ENCODE peak calls at places on chromosomes 6 and 20, in four cellular contexts. One of them, this sample, is unnamed.

GRCh38 chr6:7630792-7631191 is 40.8 kb downstream of the SNRNP48 start:
- DNase-seq in AG09309: no peak
- DNase-seq in AG10803: no peak
- DNase-seq in AG04450: no peak
- DNase-seq in this sample: no peak

GRCh38 chr20:32035398-32035852 is 16.6 kb upstream of the HCK start:
- DNase-seq in AG04450: no peak
- DNase-seq in AG10803: no peak
- DNase-seq in AG09309: no peak
- DNase-seq in this sample: no peak

GRCh38 chr6:76881414-76881813 is 581.9 kb downstream of the HTR1B start:
- DNase-seq in AG09309: no peak
- DNase-seq in AG04450: no peak
- DNase-seq in AG10803: peak
- DNase-seq in this sample: no peak

GRCh38 chr6:135871878-135872277 is 20.4 kb downstream of the PDE7B start:
- DNase-seq in AG04450: no peak
- DNase-seq in AG10803: peak
- DNase-seq in AG09309: no peak
- DNase-seq in this sample: peak

GRCh38 chr20:48795732-48796131 is 32.1 kb downstream of the PREX1 start:
- DNase-seq in AG04450: no peak
- DNase-seq in AG09309: no peak
- DNase-seq in AG10803: peak
- DNase-seq in this sample: no peak

GRCh38 chr6:112571886-112572285 is 224.8 kb downstream of the RFPL4B start:
- DNase-seq in AG10803: peak
- DNase-seq in AG09309: no peak
- DNase-seq in AG04450: peak
- DNase-seq in this sample: no peak

GRCh38 chr6:149480502-149481280 is 4.1 kb downstream of the ZC3H12D start:
- DNase-seq in AG09309: no peak
- DNase-seq in AG10803: no peak
- DNase-seq in AG04450: no peak
- DNase-seq in this sample: no peak

GRCh38 chr6:166046232-166046631 is 121.4 kb downstream of the TBXT start:
- DNase-seq in AG10803: peak
- DNase-seq in AG04450: peak
- DNase-seq in AG09309: no peak
- DNase-seq in this sample: no peak

GRCh38 chr6:14072084-14072483 is 45.5 kb upstream of the CD83 start:
- DNase-seq in AG04450: no peak
- DNase-seq in AG10803: peak
- DNase-seq in AG09309: no peak
- DNase-seq in this sample: no peak

GRCh38 chr6:49541936-49542335 is 8.5 kb upstream of the C6orf141 start:
- DNase-seq in AG09309: no peak
- DNase-seq in AG04450: no peak
- DNase-seq in AG10803: no peak
- DNase-seq in this sample: no peak

DNA sequence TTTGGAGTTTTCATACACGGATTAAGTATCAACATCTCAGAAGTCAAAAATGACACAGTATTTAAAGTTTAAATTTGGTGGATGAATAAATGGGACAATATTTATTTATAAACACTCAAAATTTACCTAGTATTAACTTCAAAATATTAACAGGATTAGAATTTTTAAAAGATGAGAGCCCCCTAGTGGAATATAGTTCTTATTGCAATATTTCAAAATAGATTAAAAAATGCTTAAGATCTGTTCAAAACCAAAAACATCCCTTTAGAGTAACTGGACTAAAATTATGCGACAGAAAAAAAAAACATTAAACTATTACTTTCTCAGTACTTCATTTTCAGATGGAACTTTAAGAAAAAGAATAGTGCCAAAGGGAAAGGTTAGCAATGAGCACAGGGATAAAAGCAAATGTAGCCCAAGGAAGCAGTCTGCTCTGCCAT is 56.6 kb downstream of the SNX14 start:
- DNase-seq in AG10803: peak
- DNase-seq in AG09309: no peak
- DNase-seq in AG04450: no peak
- DNase-seq in this sample: no peak
- TF ChIP-seq CTCF in AG10803: peak
- TF ChIP-seq CTCF in AG09309: no peak
- TF ChIP-seq CTCF in AG04450: peak
- TF ChIP-seq CTCF in this sample: peak

GRCh38 chr20:56088381-56088780 is 83.1 kb upstream of the CBLN4 start:
- DNase-seq in AG09309: no peak
- DNase-seq in AG10803: no peak
- DNase-seq in AG04450: no peak
- DNase-seq in this sample: no peak
- H3K4me3 ChIP-seq in AG09309: no peak
- H3K4me3 ChIP-seq in AG10803: no peak
- H3K4me3 ChIP-seq in AG04450: no peak
- H3K4me3 ChIP-seq in this sample: no peak

DNA sequence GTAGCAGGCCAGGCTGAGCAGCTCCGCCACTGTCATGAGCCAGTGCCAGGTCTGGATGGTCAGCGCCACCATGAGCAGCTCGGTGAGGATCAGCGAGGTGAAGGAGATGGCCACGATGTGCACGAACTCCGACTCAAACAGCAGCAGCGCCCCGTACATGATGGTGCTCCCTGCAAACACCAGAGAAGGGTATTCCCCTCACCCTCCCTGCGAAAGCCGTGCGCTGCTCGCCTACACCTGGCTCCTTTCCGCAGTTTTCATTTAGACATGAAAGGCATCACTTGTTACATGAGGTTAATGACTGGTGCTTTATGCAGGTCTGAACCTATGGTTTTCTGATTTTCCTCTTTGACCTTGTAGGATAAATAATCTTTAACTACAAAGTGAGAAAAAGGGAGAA is 62.3 kb upstream of the NFATC2 start:
- DNase-seq in AG09309: no peak
- DNase-seq in AG04450: no peak
- DNase-seq in AG10803: no peak
- DNase-seq in this sample: no peak
- TF ChIP-seq CTCF in AG09309: no peak
- TF ChIP-seq CTCF in AG04450: no peak
- TF ChIP-seq CTCF in AG10803: no peak
- TF ChIP-seq CTCF in this sample: no peak

DNA sequence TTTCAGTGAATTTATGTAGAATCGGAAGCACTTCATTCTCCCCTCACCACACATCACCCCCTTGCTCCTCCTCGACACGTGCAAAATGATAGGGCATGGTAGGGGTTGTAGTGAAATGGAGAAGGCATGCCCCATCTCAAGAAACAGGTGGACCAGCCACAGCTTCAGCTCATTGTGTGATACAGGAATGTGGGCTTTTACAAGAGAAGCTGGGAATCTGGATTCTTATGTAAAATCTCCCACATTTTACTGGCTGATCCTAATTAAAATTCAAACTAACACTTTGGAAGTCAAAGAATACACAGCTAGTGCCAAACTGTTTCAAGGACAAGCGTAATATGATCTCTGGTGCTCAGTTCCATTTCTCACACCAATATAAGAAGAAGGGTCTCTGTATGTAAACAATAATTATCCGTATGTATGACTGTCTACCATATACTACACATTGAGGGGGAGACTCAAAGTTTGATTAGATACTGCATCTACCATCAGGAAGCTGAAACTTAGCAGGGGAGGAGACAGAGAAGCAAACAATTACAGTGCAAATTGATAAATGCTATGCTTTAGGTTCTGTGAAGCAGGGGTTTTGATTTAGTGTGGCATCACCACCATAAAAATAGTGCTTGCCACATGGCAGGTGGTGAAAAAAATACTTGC is 24.3 kb upstream of the KIAA0408 start:
- DNase-seq in AG04450: no peak
- DNase-seq in AG09309: no peak
- DNase-seq in AG10803: no peak
- DNase-seq in this sample: no peak
- H3K4me3 ChIP-seq in AG04450: no peak
- H3K4me3 ChIP-seq in AG09309: no peak
- H3K4me3 ChIP-seq in AG10803: peak
- H3K4me3 ChIP-seq in this sample: no peak

GRCh38 chr6:89559487-89559886 is 79.1 kb downstream of the LYRM2 start:
- DNase-seq in AG09309: no peak
- DNase-seq in AG10803: no peak
- DNase-seq in AG04450: no peak
- DNase-seq in this sample: no peak

GRCh38 chr6:89563866-89564265 is 74.7 kb downstream of the LYRM2 start:
- DNase-seq in AG09309: no peak
- DNase-seq in AG10803: no peak
- DNase-seq in AG04450: no peak
- DNase-seq in this sample: no peak

GRCh38 chr6:89564752-89565427 is 73.7 kb downstream of the LYRM2 start:
- DNase-seq in AG10803: no peak
- DNase-seq in AG04450: no peak
- DNase-seq in AG09309: no peak
- DNase-seq in this sample: peak

GRCh38 chr6:89566011-89566775 is 72.4 kb downstream of the LYRM2 start:
- DNase-seq in AG04450: no peak
- DNase-seq in AG09309: no peak
- DNase-seq in AG10803: no peak
- DNase-seq in this sample: no peak

GRCh38 chr6:89562114-89562815 is 76.3 kb downstream of the LYRM2 start:
- DNase-seq in AG10803: peak
- DNase-seq in AG09309: no peak
- DNase-seq in AG04450: no peak
- DNase-seq in this sample: no peak
- TF ChIP-seq CTCF in AG10803: no peak
- TF ChIP-seq CTCF in AG09309: no peak
- TF ChIP-seq CTCF in AG04450: no peak
- TF ChIP-seq CTCF in this sample: no peak

This sample was measured in retinal pigment epithelial cell.